ENCODE peak calls at places on chromosomes 7 and 10, in six cellular contexts. One of them, this sample, is unnamed. For H3K36me3 and H3K4me1, the result is how much of the 10 kb centered on the place peaks cover.

GRCh38 chr7:45033261-45033930 is 33.4 kb downstream of the CCM2 start:
- DNase-seq in heart left ventricle: no peak
- DNase-seq in tibial nerve: no peak
- DNase-seq in testis: no peak
- DNase-seq in uterus: no peak
- DNase-seq in IMR-90: peak
- DNase-seq in this sample: no peak

GRCh38 chr7:144854839-144855424 is 19.1 kb upstream of the TPK1 start:
- DNase-seq in heart left ventricle: no peak
- DNase-seq in tibial nerve: no peak
- DNase-seq in testis: no peak
- DNase-seq in uterus: no peak
- DNase-seq in IMR-90: no peak
- DNase-seq in this sample: no peak

GRCh38 chr7:15503603-15504280 is 58.1 kb downstream of the AGMO start:
- DNase-seq in heart left ventricle: no peak
- DNase-seq in tibial nerve: no peak
- DNase-seq in testis: no peak
- DNase-seq in uterus: no peak
- DNase-seq in IMR-90: peak
- DNase-seq in this sample: no peak

GRCh38 chr7:114930829-114931655 is 9.1 kb downstream of the MDFIC start:
- DNase-seq in heart left ventricle: no peak
- DNase-seq in tibial nerve: no peak
- DNase-seq in testis: no peak
- DNase-seq in uterus: no peak
- DNase-seq in IMR-90: peak
- DNase-seq in this sample: no peak

GRCh38 chr7:335358-336148 is 45.6 kb downstream of the FOXL3 start:
- DNase-seq in heart left ventricle: peak
- DNase-seq in tibial nerve: no peak
- DNase-seq in testis: no peak
- DNase-seq in uterus: no peak
- DNase-seq in IMR-90: no peak
- DNase-seq in this sample: no peak

GRCh38 chr7:7519528-7519927 is 16.1 kb downstream of the COL28A1 start:
- DNase-seq in heart left ventricle: no peak
- DNase-seq in tibial nerve: no peak
- DNase-seq in testis: no peak
- DNase-seq in uterus: no peak
- DNase-seq in IMR-90: no peak
- DNase-seq in this sample: no peak

GRCh38 chr10:22605168-22605567 is 109.2 kb downstream of the PIP4K2A start:
- DNase-seq in heart left ventricle: no peak
- DNase-seq in tibial nerve: no peak
- DNase-seq in testis: no peak
- DNase-seq in uterus: no peak
- DNase-seq in IMR-90: peak
- DNase-seq in this sample: no peak

GRCh38 chr10:126061526-126061925 is 165.2 kb downstream of the FANK1 start:
- DNase-seq in heart left ventricle: no peak
- DNase-seq in tibial nerve: no peak
- DNase-seq in testis: no peak
- DNase-seq in uterus: no peak
- DNase-seq in IMR-90: no peak
- DNase-seq in this sample: no peak

GRCh38 chr10:44977287-44978212 is 1.1 kb downstream of the DEPP1 start:
- DNase-seq in heart left ventricle: peak
- DNase-seq in tibial nerve: no peak
- DNase-seq in testis: peak
- DNase-seq in uterus: peak
- DNase-seq in IMR-90: no peak
- DNase-seq in this sample: no peak

GRCh38 chr7:98056580-98056979 is 50.1 kb upstream of the LMTK2 start:
- DNase-seq in heart left ventricle: no peak
- DNase-seq in tibial nerve: no peak
- DNase-seq in testis: no peak
- DNase-seq in uterus: no peak
- DNase-seq in IMR-90: no peak
- DNase-seq in this sample: no peak

GRCh38 chr7:35405461-35405860 is 151.6 kb upstream of the TBX20 start:
- DNase-seq in heart left ventricle: no peak
- DNase-seq in tibial nerve: no peak
- DNase-seq in testis: no peak
- DNase-seq in uterus: no peak
- DNase-seq in IMR-90: no peak
- DNase-seq in this sample: no peak

GRCh38 chr10:119759832-119760231 is 34.0 kb downstream of the INPP5F start:
- DNase-seq in heart left ventricle: no peak
- DNase-seq in tibial nerve: no peak
- DNase-seq in testis: no peak
- DNase-seq in uterus: no peak
- DNase-seq in IMR-90: peak
- DNase-seq in this sample: no peak

GRCh38 chr10:114100848-114101741 is 57.4 kb downstream of the ADRB1 start:
- DNase-seq in heart left ventricle: peak
- DNase-seq in tibial nerve: no peak
- DNase-seq in testis: peak
- DNase-seq in uterus: peak
- DNase-seq in IMR-90: peak
- DNase-seq in this sample: no peak

GRCh38 chr10:46091834-46092522 is 45.9 kb upstream of the MSMB start:
- DNase-seq in heart left ventricle: no peak
- DNase-seq in tibial nerve: no peak
- DNase-seq in testis: no peak
- DNase-seq in uterus: no peak
- DNase-seq in IMR-90: no peak
- DNase-seq in this sample: no peak

GRCh38 chr10:113019692-113020424 is 69.8 kb downstream of the TCF7L2 start:
- DNase-seq in heart left ventricle: no peak
- DNase-seq in tibial nerve: no peak
- DNase-seq in testis: no peak
- DNase-seq in uterus: no peak
- DNase-seq in IMR-90: no peak
- DNase-seq in this sample: no peak

GRCh38 chr7:116316838-116317612 is 106.7 kb downstream of the TES start:
- DNase-seq in heart left ventricle: peak
- DNase-seq in tibial nerve: no peak
- DNase-seq in testis: peak
- DNase-seq in uterus: peak
- DNase-seq in IMR-90: peak
- DNase-seq in this sample: no peak

GRCh38 chr7:51082940-51083533 is 233.6 kb downstream of the COBL start:
- DNase-seq in heart left ventricle: no peak
- DNase-seq in tibial nerve: no peak
- DNase-seq in testis: no peak
- DNase-seq in uterus: no peak
- DNase-seq in IMR-90: no peak
- DNase-seq in this sample: no peak

GRCh38 chr7:35253680-35254495 is at the start of gene TBX20:
- DNase-seq in heart left ventricle: peak
- DNase-seq in tibial nerve: no peak
- DNase-seq in testis: peak
- DNase-seq in uterus: no peak
- DNase-seq in IMR-90: peak
- DNase-seq in this sample: no peak

GRCh38 chr7:4164556-4164955 is 517.5 kb upstream of the FOXK1 start:
- DNase-seq in heart left ventricle: no peak
- DNase-seq in tibial nerve: no peak
- DNase-seq in testis: no peak
- DNase-seq in uterus: no peak
- DNase-seq in IMR-90: no peak
- DNase-seq in this sample: no peak

DNA sequence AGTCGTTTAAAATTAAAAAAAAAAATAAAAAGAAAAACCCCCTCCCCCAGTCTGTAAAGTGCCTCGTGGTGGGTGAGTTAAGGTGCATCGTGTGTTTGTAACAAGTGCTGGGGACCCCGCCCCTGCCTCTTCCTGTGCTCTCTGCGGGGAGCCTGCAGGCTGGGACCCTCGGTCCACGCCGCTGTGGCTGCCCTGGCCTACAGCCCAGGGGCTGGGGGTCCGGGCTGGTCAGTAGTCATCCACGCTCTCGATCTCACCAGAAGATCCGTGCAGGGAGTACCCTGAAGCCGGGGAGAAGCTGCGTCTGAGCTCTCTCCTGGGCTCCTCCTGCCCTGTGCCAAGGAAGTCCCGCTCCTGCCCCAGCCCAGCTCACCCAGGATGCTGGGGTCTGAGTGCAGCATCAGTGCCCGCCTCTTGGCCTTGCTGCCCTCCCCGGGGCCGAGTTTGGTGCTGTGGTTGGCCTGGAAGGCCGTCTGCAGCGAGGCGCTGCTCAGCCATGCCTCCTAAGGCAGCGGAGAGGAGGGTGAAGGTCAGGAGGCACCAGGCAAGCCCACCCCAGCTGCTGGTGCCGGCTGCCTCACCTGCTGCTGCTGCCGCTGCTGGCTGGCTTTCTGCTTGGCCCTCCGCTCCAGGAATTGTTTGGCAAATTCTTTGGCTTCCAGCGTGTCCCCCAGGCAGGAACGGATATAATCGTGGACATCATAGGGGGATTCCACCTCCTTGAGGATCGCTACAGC is 8.1 kb downstream of the GNB2 start:
- DNase-seq in heart left ventricle: no peak
- DNase-seq in tibial nerve: no peak
- DNase-seq in testis: no peak
- DNase-seq in uterus: no peak
- DNase-seq in IMR-90: no peak
- DNase-seq in this sample: no peak
- TF ChIP-seq POLR2A in heart left ventricle: no peak
- TF ChIP-seq POLR2A in tibial nerve: no peak
- TF ChIP-seq POLR2A in testis: no peak
- TF ChIP-seq POLR2A in uterus: no peak
- TF ChIP-seq POLR2A in IMR-90: no peak
- TF ChIP-seq POLR2A in this sample: no peak

GRCh38 chr10:73840056-73840402 is 28.6 kb upstream of the NDST2 start:
- DNase-seq in heart left ventricle: no peak
- DNase-seq in tibial nerve: no peak
- DNase-seq in testis: no peak
- DNase-seq in uterus: no peak
- DNase-seq in IMR-90: peak
- DNase-seq in this sample: no peak

GRCh38 chr10:73842349-73842748 is 31.0 kb upstream of the NDST2 start:
- DNase-seq in heart left ventricle: no peak
- DNase-seq in tibial nerve: no peak
- DNase-seq in testis: no peak
- DNase-seq in uterus: no peak
- DNase-seq in IMR-90: no peak
- DNase-seq in this sample: no peak

GRCh38 chr10:73840403-73841301 is 29.3 kb upstream of the NDST2 start:
- DNase-seq in heart left ventricle: no peak
- DNase-seq in tibial nerve: no peak
- DNase-seq in testis: no peak
- DNase-seq in uterus: no peak
- DNase-seq in IMR-90: no peak
- DNase-seq in this sample: no peak

GRCh38 chr10:73843254-73843653 is 31.1 kb downstream of the CAMK2G start:
- DNase-seq in heart left ventricle: no peak
- DNase-seq in tibial nerve: no peak
- DNase-seq in testis: no peak
- DNase-seq in uterus: no peak
- DNase-seq in IMR-90: no peak
- DNase-seq in this sample: no peak

GRCh38 chr10:73841526-73842285 is 30.3 kb upstream of the NDST2 start:
- DNase-seq in heart left ventricle: no peak
- DNase-seq in tibial nerve: no peak
- DNase-seq in testis: no peak
- DNase-seq in uterus: no peak
- DNase-seq in IMR-90: peak
- DNase-seq in this sample: no peak
- H3K36me3 ChIP-seq in heart left ventricle: half or more
- H3K36me3 ChIP-seq in tibial nerve: under half
- H3K36me3 ChIP-seq in testis: under half
- H3K36me3 ChIP-seq in uterus: under half
- H3K36me3 ChIP-seq in IMR-90: under half
- H3K36me3 ChIP-seq in this sample: half or more

GRCh38 chr10:572066-572465 is 117.4 kb downstream of the DIP2C start:
- DNase-seq in heart left ventricle: no peak
- DNase-seq in tibial nerve: no peak
- DNase-seq in testis: no peak
- DNase-seq in uterus: no peak
- DNase-seq in IMR-90: no peak
- DNase-seq in this sample: no peak

GRCh38 chr10:572696-573095 is 116.8 kb downstream of the DIP2C start:
- DNase-seq in heart left ventricle: no peak
- DNase-seq in tibial nerve: no peak
- DNase-seq in testis: no peak
- DNase-seq in uterus: no peak
- DNase-seq in IMR-90: no peak
- DNase-seq in this sample: no peak

GRCh38 chr10:571643-572042 is 117.8 kb downstream of the DIP2C start:
- DNase-seq in heart left ventricle: no peak
- DNase-seq in tibial nerve: no peak
- DNase-seq in testis: no peak
- DNase-seq in uterus: no peak
- DNase-seq in IMR-90: peak
- DNase-seq in this sample: no peak

GRCh38 chr10:575312-576129 is 113.9 kb downstream of the DIP2C start:
- DNase-seq in heart left ventricle: no peak
- DNase-seq in tibial nerve: no peak
- DNase-seq in testis: no peak
- DNase-seq in uterus: no peak
- DNase-seq in IMR-90: no peak
- DNase-seq in this sample: no peak

GRCh38 chr10:576130-576465 is 113.4 kb downstream of the DIP2C start:
- DNase-seq in heart left ventricle: peak
- DNase-seq in tibial nerve: no peak
- DNase-seq in testis: no peak
- DNase-seq in uterus: no peak
- DNase-seq in IMR-90: peak
- DNase-seq in this sample: no peak
- H3K4me1 ChIP-seq in heart left ventricle: under half
- H3K4me1 ChIP-seq in tibial nerve: under half
- H3K4me1 ChIP-seq in testis: under half
- H3K4me1 ChIP-seq in uterus: under half
- H3K4me1 ChIP-seq in IMR-90: under half
- H3K4me1 ChIP-seq in this sample: under half

GRCh38 chr10:3981300-3981699 is 196.3 kb upstream of the KLF6 start:
- DNase-seq in heart left ventricle: no peak
- DNase-seq in tibial nerve: no peak
- DNase-seq in testis: no peak
- DNase-seq in uterus: no peak
- DNase-seq in IMR-90: no peak
- DNase-seq in this sample: no peak

GRCh38 chr10:3982746-3983442 is 197.9 kb upstream of the KLF6 start:
- DNase-seq in heart left ventricle: no peak
- DNase-seq in tibial nerve: no peak
- DNase-seq in testis: no peak
- DNase-seq in uterus: no peak
- DNase-seq in IMR-90: no peak
- DNase-seq in this sample: no peak

GRCh38 chr10:3990307-3990706 is 205.3 kb upstream of the KLF6 start:
- DNase-seq in heart left ventricle: no peak
- DNase-seq in tibial nerve: no peak
- DNase-seq in testis: no peak
- DNase-seq in uterus: no peak
- DNase-seq in IMR-90: no peak
- DNase-seq in this sample: no peak

GRCh38 chr10:3987142-3987974 is 202.3 kb upstream of the KLF6 start:
- DNase-seq in heart left ventricle: no peak
- DNase-seq in tibial nerve: no peak
- DNase-seq in testis: no peak
- DNase-seq in uterus: no peak
- DNase-seq in IMR-90: peak
- DNase-seq in this sample: no peak

GRCh38 chr10:3986407-3987141 is 201.6 kb upstream of the KLF6 start:
- DNase-seq in heart left ventricle: no peak
- DNase-seq in tibial nerve: no peak
- DNase-seq in testis: no peak
- DNase-seq in uterus: no peak
- DNase-seq in IMR-90: no peak
- DNase-seq in this sample: no peak
- TF ChIP-seq POLR2A in heart left ventricle: no peak
- TF ChIP-seq POLR2A in tibial nerve: no peak
- TF ChIP-seq POLR2A in testis: no peak
- TF ChIP-seq POLR2A in uterus: no peak
- TF ChIP-seq POLR2A in IMR-90: no peak
- TF ChIP-seq POLR2A in this sample: no peak

This sample was measured in esophagus squamous epithelium.